ENCODE peak calls at places on chromosomes 7 and 10, in five cellular contexts. T is activated T-helper 1 cell treated with Interleukin-2 at 50 U/mL for 16 hours; S is T-cell; Y is stimulated activated CD8-positive, alpha-beta memory T cell treated with anti-CD3 and anti-CD28 coated beads, Interleukin-15, amount 100 ng/mL, for 1 hour; A is left ventricle myocardium inferior. I is an unnamed sample.

GRCh38 chr10:31622993-31623392 is 304.0 kb downstream of the ZEB1 start:
- DNase-seq in Y (no peak), A (no peak), T (no peak), S (no peak), I (no peak)

GRCh38 chr7:75695036-75695435 is 43.7 kb downstream of the HIP1 start:
- DNase-seq in A (no peak), T (no peak), Y (no peak), S (no peak), I (no peak)

GRCh38 chr10:130877131-130877530 is 434.4 kb downstream of the TCERG1L start:
- DNase-seq in S (no peak), A (no peak), Y (no peak), T (no peak), I (no peak)

GRCh38 chr7:142478479-142479220 is 220.8 kb upstream of the PRSS58 start:
- DNase-seq in A (no peak), Y (no peak), S (no peak), T (no peak), I (no peak)

GRCh38 chr10:114556236-114557122 is 101.6 kb downstream of the ABLIM1 start:
- DNase-seq in Y (no peak), S (no peak), A (no peak), T (no peak), I (no peak)

GRCh38 chr7:81884817-81885216 is 115.0 kb upstream of the HGF start:
- DNase-seq in Y (no peak), A (no peak), S (no peak), T (no peak), I (no peak)

GRCh38 chr10:97318772-97319651 is at the start of gene FRAT1:
- DNase-seq in T (peak), Y (peak), S (peak), A (peak), I (peak)

GRCh38 chr7:14714161-14714728 is 188.3 kb downstream of the DGKB start:
- DNase-seq in Y (no peak), S (no peak), A (no peak), T (no peak), I (no peak)

GRCh38 chr7:27110977-27111752 is 8.7 kb upstream of the HOXA2 start:
- DNase-seq in Y (no peak), A (no peak), S (no peak), T (no peak), I (no peak)

GRCh38 chr10:75974080-75974479 is 542.7 kb downstream of the LRMDA start:
- DNase-seq in A (no peak), T (no peak), S (no peak), Y (no peak), I (no peak)

GRCh38 chr7:30159698-30160143 is 24.9 kb downstream of the MTURN start:
- DNase-seq in A (no peak), T (no peak), S (no peak), Y (no peak), I (no peak)

GRCh38 chr7:16669581-16669980 is 23.6 kb downstream of the BZW2 start:
- DNase-seq in S (no peak), T (no peak), A (no peak), Y (no peak), I (no peak)

GRCh38 chr7:130141858-130142653 is 63.1 kb downstream of the TMEM209 start:
- DNase-seq in S (no peak), A (no peak), T (no peak), Y (no peak), I (no peak)

GRCh38 chr7:144565586-144565985 is 162.1 kb upstream of the NOBOX start:
- DNase-seq in T (no peak), S (no peak), A (no peak), Y (no peak), I (no peak)

GRCh38 chr7:137146552-137146961 is 197.0 kb downstream of the PTN start:
- DNase-seq in A (no peak), S (no peak), Y (no peak), T (no peak), I (no peak)

GRCh38 chr7:106583133-106583532 is 77.8 kb downstream of the CCDC71L start:
- DNase-seq in S (no peak), T (no peak), A (no peak), Y (no peak), I (no peak)

GRCh38 chr7:151495360-151495759 is 24.3 kb downstream of the RHEB start:
- DNase-seq in A (no peak), T (no peak), S (no peak), Y (no peak), I (no peak)

GRCh38 chr7:98681951-98682350 is 64.9 kb downstream of the NPTX2 start:
- DNase-seq in A (no peak), S (no peak), T (no peak), Y (no peak), I (peak)

GRCh38 chr10:21995557-21995956 is 8.0 kb downstream of the DNAJC1 start:
- DNase-seq in T (no peak), S (no peak), Y (no peak), A (no peak), I (no peak)